ENCODE peak calls at places on chromosomes 3 and 15, in four cellular contexts. Q is choroid plexus epithelial cell, N is transverse colon, R is foreskin fibroblast. Y is an unnamed sample.

GRCh38 chr3:46703013-46703520 is 1.9 kb downstream of the TMIE start:
- DNase-seq in N (no peak), Q (no peak), R (no peak), Y (no peak)

GRCh38 chr3:160921020-160921635 is 165.1 kb downstream of the PPM1L start:
- DNase-seq in R (peak; percentile 80), N (no peak), Q (peak; percentile 76), Y (peak; percentile 8)

GRCh38 chr3:10986592-10986991 is 6.0 kb upstream of the SLC6A1 start:
- DNase-seq in N (no peak), Q (no peak), R (no peak), Y (no peak)

GRCh38 chr15:65335278-65336055 is 31.0 kb downstream of the RNU5B-1 start:
- DNase-seq in N (no peak), R (no peak), Q (no peak), Y (no peak)

GRCh38 chr15:92663250-92663951 is 7.8 kb upstream of the FAM174B start:
- DNase-seq in Q (no peak), N (no peak), R (no peak), Y (no peak)

GRCh38 chr15:67178569-67179210 is 75.8 kb downstream of the AAGAB start:
- DNase-seq in N (no peak), Q (peak; percentile 99), R (peak; percentile 95), Y (peak; percentile 95)

GRCh38 chr3:18556503-18556902 is 131.4 kb upstream of the SATB1 start:
- DNase-seq in R (no peak), N (no peak), Q (no peak), Y (peak; percentile 10)

GRCh38 chr3:76585794-76586392 is 454.0 kb upstream of the ROBO2 start:
- DNase-seq in Q (peak; percentile 62), R (peak; percentile 38), N (no peak), Y (no peak)

GRCh38 chr15:74798388-74799254 is 14.0 kb upstream of the LMAN1L start:
- DNase-seq in N (peak; percentile 81), Q (no peak), R (no peak), Y (no peak)

GRCh38 chr3:16599694-16600093 is 5.5 kb downstream of the DAZL start:
- DNase-seq in Q (no peak), N (no peak), R (no peak), Y (no peak)

GRCh38 chr3:16600771-16601538 is 4.3 kb downstream of the DAZL start:
- DNase-seq in N (peak; percentile 83), Q (peak; percentile 94), R (peak; percentile 91), Y (peak; percentile 39)

GRCh38 chr3:16589867-16590624 is 15.2 kb downstream of the DAZL start:
- DNase-seq in N (no peak), R (no peak), Q (no peak), Y (no peak)

GRCh38 chr3:16596352-16597032 is 8.7 kb downstream of the DAZL start:
- DNase-seq in Q (no peak), N (no peak), R (no peak), Y (no peak)

DNA sequence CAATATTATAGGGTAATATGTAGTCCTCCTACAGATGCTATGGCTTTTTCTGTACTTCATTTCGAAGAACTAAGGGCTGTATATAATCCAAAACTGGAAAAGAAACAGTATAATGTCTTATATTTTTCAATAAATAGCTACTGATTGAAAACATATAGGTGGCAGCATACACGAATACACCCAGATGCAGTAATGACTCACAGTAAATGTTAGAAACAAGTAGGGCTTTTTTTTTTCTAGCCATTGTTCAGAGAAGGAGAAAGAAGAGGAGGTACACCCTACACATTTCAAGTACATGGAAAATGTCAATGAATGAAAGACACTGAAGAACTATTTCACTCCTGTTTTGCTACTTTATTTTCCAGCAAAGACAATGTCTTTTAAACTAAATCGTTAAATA is 9.4 kb downstream of the DAZL start:
- DNase-seq in Q (peak; percentile 23), R (peak; percentile 48), N (no peak), Y (no peak)
- TF ChIP-seq CTCF in Q (no peak), R (no peak), N (no peak), Y (no peak)

GRCh38 chr3:154678271-154678670 is 248.3 kb upstream of the GPR149 start:
- DNase-seq in Q (no peak), N (no peak), R (no peak), Y (no peak)

GRCh38 chr3:154684440-154684839 is 254.4 kb upstream of the GPR149 start:
- DNase-seq in N (no peak), Q (no peak), R (no peak), Y (no peak)

GRCh38 chr3:154684021-154684420 is 254.0 kb upstream of the GPR149 start:
- DNase-seq in N (no peak), Q (no peak), R (no peak), Y (no peak)
- TF ChIP-seq CTCF in N (no peak), Q (no peak), R (no peak), Y (no peak)

DNA sequence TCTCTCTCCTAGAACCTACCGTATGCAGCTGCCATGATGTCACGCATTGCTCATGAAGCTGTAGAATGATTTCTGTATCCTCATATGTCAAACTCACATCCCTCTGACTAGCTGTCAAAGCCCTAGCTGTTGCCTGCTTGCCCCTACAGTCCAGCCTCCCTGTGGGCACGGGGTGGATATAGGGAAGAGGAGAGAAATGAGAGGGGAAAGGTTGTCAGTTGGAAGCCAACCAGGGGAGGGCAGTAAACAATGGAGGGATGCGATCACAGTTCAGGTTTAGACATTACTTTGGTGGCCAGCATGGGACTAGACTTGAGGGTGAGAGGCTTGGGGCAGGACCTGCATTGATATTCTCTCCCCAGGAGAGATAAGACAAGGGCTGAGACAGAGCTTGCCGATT is 1.7 kb upstream of the HDGFL3 start:
- DNase-seq in R (no peak), Q (no peak), N (no peak), Y (no peak)
- TF ChIP-seq CTCF in R (no peak), Q (no peak), N (no peak), Y (no peak)

DNA sequence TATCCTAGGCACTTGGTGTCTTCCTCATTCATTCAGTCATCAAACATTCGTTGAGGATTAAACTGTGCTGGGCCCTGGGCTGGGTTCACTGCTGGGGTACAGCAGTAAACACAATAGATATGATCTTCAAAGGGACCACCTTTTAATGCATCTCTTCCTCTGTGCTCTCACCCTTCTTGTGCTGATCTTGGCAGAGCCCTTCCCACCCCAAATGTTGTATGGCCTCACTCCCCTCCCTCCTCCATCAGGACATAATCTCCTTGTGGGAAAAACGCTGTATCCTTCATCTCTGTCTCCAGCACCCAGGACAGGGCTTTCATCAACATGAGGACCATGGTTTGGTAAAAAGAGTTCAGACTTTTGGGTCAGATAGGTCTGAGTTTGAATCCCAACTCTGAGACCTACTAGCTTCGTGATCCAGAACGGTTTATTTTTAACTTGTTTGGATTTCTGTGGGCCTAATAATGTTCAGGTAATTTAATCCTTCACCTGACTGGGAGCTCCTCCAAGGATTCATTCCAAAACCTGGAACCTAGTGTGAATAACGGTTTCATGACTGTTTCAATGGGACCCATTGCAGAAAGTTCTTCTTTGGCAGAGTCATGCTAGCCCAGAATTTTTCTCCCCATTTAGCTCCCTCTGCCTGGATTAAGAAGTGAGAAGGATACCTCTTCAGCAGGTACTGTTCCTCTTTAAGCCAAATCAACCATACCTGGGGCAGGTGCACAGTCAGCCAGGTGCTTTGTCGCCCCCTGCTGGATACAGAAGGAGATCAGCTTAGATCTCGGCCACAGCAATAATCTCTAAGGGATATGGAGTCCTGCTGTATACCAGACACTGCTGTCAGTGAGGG is 5.2 kb upstream of the WNT7A start:
- DNase-seq in R (no peak), Q (peak; percentile 18), N (peak; percentile 54), Y (no peak)
- TF ChIP-seq CTCF in R (peak; percentile 33), Q (peak; percentile 61), N (peak; percentile 64), Y (peak; percentile 53)

GRCh38 chr3:48664313-48664644 is 1.6 kb upstream of the CELSR3 start:
- DNase-seq in Q (no peak), N (no peak), R (no peak), Y (no peak)
- TF ChIP-seq CTCF in Q (no peak), N (no peak), R (no peak), Y (no peak)